ENCODE peak calls at places on chromosomes 2 and 18, in ten cellular contexts. G is keratinocyte; U is Peyer's patch; S is fibroblast of lung; Y is cardiac muscle cell; D is CD8-positive, alpha-beta T cell; P is lung; A is heart right ventricle; M is sigmoid colon; V is BJ. Q is an unnamed sample.

GRCh38 chr2:226216578-226216977 is 583.0 kb downstream of the IRS1 start:
- DNase-seq in G (no peak), U (no peak), S (no peak), Y (no peak), D (no peak), P (no peak), A (no peak), M (peak; percentile 58), V (no peak), Q (no peak)

GRCh38 chr2:112646791-112647720 is 1.3 kb downstream of the SLC20A1 start:
- DNase-seq in G (no peak), U (no peak), S (no peak), Y (no peak), D (no peak), P (no peak), A (no peak), M (peak; percentile 33), V (no peak), Q (no peak)

GRCh38 chr2:42324244-42324643 is 36.8 kb downstream of the COX7A2L start:
- DNase-seq in G (no peak), U (no peak), S (no peak), Y (no peak), D (no peak), P (no peak), A (no peak), M (no peak), V (no peak), Q (no peak)

GRCh38 chr18:13110559-13110958 is 108.0 kb upstream of the LDLRAD4 start:
- DNase-seq in G (no peak), U (no peak), S (no peak), Y (no peak), D (no peak), P (no peak), A (no peak), M (no peak), V (no peak), Q (no peak)

GRCh38 chr18:53416985-53417384 is 807.5 kb downstream of the MBD2 start:
- DNase-seq in G (no peak), U (no peak), S (peak; percentile 1), Y (no peak), D (no peak), P (no peak), A (no peak), M (no peak), V (no peak), Q (no peak)

GRCh38 chr2:234257859-234258561 is 207.5 kb downstream of the SPP2 start:
- DNase-seq in G (peak; percentile 99), U (no peak), S (peak; percentile 99), Y (peak; percentile 94), D (no peak), P (peak; percentile 41), A (no peak), M (no peak), V (peak; percentile 89), Q (peak; percentile 97)

GRCh38 chr2:86375623-86376022 is 38.2 kb upstream of the REEP1 start:
- DNase-seq in G (no peak), U (no peak), S (no peak), Y (no peak), D (no peak), P (no peak), A (no peak), M (no peak), V (no peak), Q (no peak)

GRCh38 chr2:43270461-43270860 is 44.1 kb upstream of the ZFP36L2 start:
- DNase-seq in G (no peak), U (no peak), S (no peak), Y (no peak), D (no peak), P (no peak), A (no peak), M (no peak), V (no peak), Q (no peak)

GRCh38 chr2:211836409-211836808 is 702.2 kb downstream of the ERBB4 start:
- DNase-seq in G (no peak), U (no peak), S (no peak), Y (no peak), D (no peak), P (no peak), A (no peak), M (no peak), V (no peak), Q (peak; percentile 73)

GRCh38 chr2:188346059-188346458 is 54.4 kb downstream of the GULP1 start:
- DNase-seq in G (no peak), U (no peak), S (no peak), Y (no peak), D (no peak), P (no peak), A (no peak), M (no peak), V (no peak), Q (no peak)

GRCh38 chr18:65990944-65991708 is 240.3 kb downstream of the CDH7 start:
- DNase-seq in G (no peak), U (no peak), S (no peak), Y (no peak), D (no peak), P (no peak), A (no peak), M (no peak), V (no peak), Q (peak; percentile 26)

GRCh38 chr2:45826889-45827635 is 175.6 kb downstream of the PRKCE start:
- DNase-seq in G (no peak), U (no peak), S (peak; percentile 85), Y (peak; percentile 75), D (no peak), P (peak; percentile 46), A (peak; percentile 39), M (peak; percentile 93), V (peak; percentile 45), Q (no peak)

GRCh38 chr2:179966778-179967394 is 40.2 kb downstream of the CWC22 start:
- DNase-seq in G (no peak), U (no peak), S (no peak), Y (no peak), D (no peak), P (no peak), A (no peak), M (no peak), V (no peak), Q (no peak)

GRCh38 chr2:199997296-199997695 is 41.9 kb downstream of the MAIP1 start:
- DNase-seq in G (no peak), U (no peak), S (no peak), Y (no peak), D (no peak), P (no peak), A (no peak), M (no peak), V (no peak), Q (no peak)

GRCh38 chr2:170518911-170519310 is 196.2 kb upstream of the SP5 start:
- DNase-seq in G (no peak), U (no peak), S (no peak), Y (no peak), D (no peak), P (no peak), A (no peak), M (no peak), V (no peak), Q (no peak)

GRCh38 chr2:170521299-170521698 is 193.8 kb upstream of the SP5 start:
- DNase-seq in G (no peak), U (no peak), S (no peak), Y (no peak), D (no peak), P (no peak), A (no peak), M (no peak), V (no peak), Q (no peak)

GRCh38 chr2:170524828-170525565 is 190.1 kb upstream of the SP5 start:
- DNase-seq in G (no peak), U (no peak), S (peak; percentile 51), Y (peak; percentile 21), D (no peak), P (no peak), A (no peak), M (no peak), V (no peak), Q (no peak)

GRCh38 chr2:170525566-170525900 is 189.6 kb upstream of the SP5 start:
- DNase-seq in G (peak; percentile 41), U (no peak), S (peak; percentile 96), Y (peak; percentile 95), D (no peak), P (peak; percentile 80), A (peak; percentile 36), M (peak; percentile 96), V (peak; percentile 81), Q (peak; percentile 92)

DNA sequence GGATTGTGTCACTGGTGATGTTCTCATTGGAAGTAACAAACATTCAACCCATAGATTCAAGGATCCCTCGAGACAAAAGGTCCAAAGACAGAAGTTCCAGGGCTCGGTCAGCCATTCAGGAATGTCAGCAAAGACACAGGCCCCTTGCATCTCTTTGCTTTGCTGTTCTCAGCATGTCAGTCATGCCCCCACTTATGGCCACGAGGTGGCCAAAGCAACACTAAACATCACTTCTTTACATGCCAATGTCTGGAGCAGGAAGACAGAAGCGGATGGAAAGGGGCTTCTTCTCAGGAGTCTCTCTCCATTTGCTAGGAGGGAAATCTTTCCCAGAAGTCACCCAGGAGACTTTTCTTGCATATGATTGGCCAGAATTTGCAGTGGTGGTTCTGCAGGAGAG is 191.6 kb upstream of the SP5 start:
- DNase-seq in G (no peak), U (no peak), S (no peak), Y (no peak), D (no peak), P (no peak), A (no peak), M (no peak), V (no peak), Q (no peak)
- TF ChIP-seq CTCF in G (no peak), U (no peak), S (no peak), Y (no peak), D (no peak), P (no peak), A (no peak), M (no peak), V (no peak), Q (no peak)

GRCh38 chr18:50906843-50907242 is 27.9 kb downstream of the ME2 start:
- DNase-seq in G (no peak), U (no peak), S (no peak), Y (no peak), D (no peak), P (no peak), A (no peak), M (no peak), V (no peak), Q (no peak)
- H3K36me3 ChIP-seq in G (peaks cover 7% of the 10 kb centered on the region), U (no peaks in the 10 kb centered on the region), S (no peaks in the 10 kb centered on the region), Y (peaks cover 11% of the 10 kb centered on the region), D (peaks cover 6% of the 10 kb centered on the region), P (peaks cover 8% of the 10 kb centered on the region), A (peaks cover 6% of the 10 kb centered on the region), M (peaks cover 6% of the 10 kb centered on the region), V (peaks cover 2% of the 10 kb centered on the region), Q (peaks cover 4% of the 10 kb centered on the region)

DNA sequence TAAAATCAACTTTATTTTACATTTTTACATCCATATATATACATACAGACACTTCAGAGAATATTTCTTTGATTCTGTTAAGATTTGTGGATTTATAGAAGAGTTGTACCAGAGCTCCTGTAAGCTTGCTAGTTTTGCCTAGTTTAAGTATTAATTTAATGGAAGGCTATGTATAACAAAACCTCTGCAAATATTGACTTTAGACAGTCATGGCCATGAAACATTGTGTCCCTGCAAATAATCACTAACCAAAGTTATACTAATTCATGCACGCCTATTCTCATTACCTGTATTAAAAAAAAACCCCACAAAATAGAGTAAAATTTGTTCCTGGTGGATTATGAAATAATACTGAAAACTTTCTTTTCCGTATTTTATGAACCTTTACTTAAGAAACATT is 379.3 kb downstream of the CTNNA2 start:
- DNase-seq in G (no peak), U (no peak), S (no peak), Y (no peak), D (no peak), P (no peak), A (no peak), M (no peak), V (no peak), Q (no peak)
- H3K4me3 ChIP-seq in G (no peak overlapping the region), U (no peak overlapping the region), S (no peak overlapping the region), Y (no peak overlapping the region), D (no peak overlapping the region), P (no peak overlapping the region), A (no peak overlapping the region), M (no peak overlapping the region), V (no peak overlapping the region), Q (no peak overlapping the region)

GRCh38 chr2:3104261-3104660 is 273.4 kb downstream of the EIPR1 start:
- DNase-seq in G (no peak), U (no peak), S (no peak), Y (no peak), D (no peak), P (no peak), A (no peak), M (no peak), V (no peak), Q (no peak)
- TF ChIP-seq CTCF in G (no peak), U (no peak), S (no peak), Y (no peak), D (no peak), P (no peak), A (no peak), M (no peak), V (no peak), Q (no peak)